ENCODE peak calls at places on chromosomes 6 and 20, in eight cellular contexts. X is A549, G is GM12864, Z is ascending aorta, U is esophagus squamous epithelium, F is astrocyte of the spinal cord, Y is fibroblast of pulmonary artery, D is NB4. A is an unnamed sample.

GRCh38 chr6:11023032-11023431 is 21.1 kb downstream of the ELOVL2 start:
- DNase-seq in Y (peak; percentile 65), U (no peak), X (no peak), F (no peak), D (no peak), G (no peak), Z (no peak), A (no peak)

GRCh38 chr20:49030954-49031619 is 15.0 kb upstream of the CSE1L start:
- DNase-seq in G (no peak), X (no peak), F (no peak), Y (no peak), D (no peak), U (no peak), Z (no peak), A (no peak)

GRCh38 chr6:26157838-26158580 is 70.8 kb downstream of the HFE start:
- DNase-seq in Z (peak; percentile 92), D (peak; percentile 98), G (peak; percentile 98), U (peak; percentile 69), F (peak; percentile 99), Y (peak; percentile 99), X (peak; percentile 96), A (peak; percentile 89)

GRCh38 chr20:50673146-50673830 is 18.1 kb downstream of the RIPOR3 start:
- DNase-seq in F (no peak), U (no peak), D (no peak), G (no peak), Z (no peak), Y (no peak), X (no peak), A (no peak)

GRCh38 chr6:18226451-18226850 is 37.9 kb downstream of the DEK start:
- DNase-seq in Z (no peak), G (no peak), F (peak; percentile 88), X (no peak), Y (peak; percentile 7), U (no peak), D (no peak), A (no peak)

GRCh38 chr20:63215101-63216040 is 560 bp downstream of the YTHDF1 start:
- DNase-seq in G (no peak), D (peak; percentile 67), Y (peak; percentile 61), F (peak; percentile 46), Z (no peak), X (peak; percentile 68), U (no peak), A (no peak)

GRCh38 chr20:41524980-41525613 is 93.1 kb downstream of the CHD6 start:
- DNase-seq in U (no peak), Y (peak; percentile 56), X (no peak), F (peak; percentile 30), D (no peak), Z (peak; percentile 71), G (no peak), A (no peak)

GRCh38 chr6:141158740-141159139 is 974.0 kb upstream of the GJE1 start:
- DNase-seq in Y (no peak), Z (no peak), X (no peak), D (no peak), G (no peak), F (no peak), U (no peak), A (no peak)

GRCh38 chr20:50308513-50309279 is 118.1 kb downstream of the CEBPB start:
- DNase-seq in Z (peak; percentile 98), D (peak; percentile 43), F (peak; percentile 96), U (peak; percentile 67), Y (peak; percentile 99), G (no peak), X (peak; percentile 98), A (no peak)

GRCh38 chr20:10540636-10541493 is 105.8 kb downstream of the SLX4IP start:
- DNase-seq in U (no peak), G (no peak), D (peak; percentile 28), X (peak; percentile 86), Y (peak; percentile 91), Z (no peak), F (peak; percentile 91), A (no peak)

GRCh38 chr20:25860531-25861150 is 164.0 kb upstream of the ZNF337 start:
- DNase-seq in Z (no peak), X (no peak), D (no peak), U (no peak), G (no peak), Y (no peak), F (no peak), A (no peak)

GRCh38 chr6:33815854-33816253 is 12.1 kb upstream of the MLN start:
- DNase-seq in G (no peak), D (peak; percentile 51), Z (no peak), F (no peak), X (no peak), Y (peak; percentile 21), U (no peak), A (no peak)

GRCh38 chr20:40744072-40744471 is 55.0 kb upstream of the MAFB start:
- DNase-seq in G (no peak), X (no peak), U (no peak), Y (no peak), D (no peak), F (no peak), Z (no peak), A (no peak)

GRCh38 chr6:6878921-6879585 is 228.7 kb upstream of the RREB1 start:
- DNase-seq in Y (no peak), G (no peak), X (no peak), U (no peak), F (no peak), D (peak; percentile 62), Z (no peak), A (no peak)

GRCh38 chr6:74720923-74721322 is 484.9 kb downstream of the COL12A1 start:
- DNase-seq in Y (peak; percentile 18), G (no peak), F (no peak), Z (no peak), U (no peak), X (no peak), D (no peak), A (no peak)

GRCh38 chr20:50848846-50849673 is 54.2 kb downstream of the BCAS4 start:
- DNase-seq in Z (no peak), Y (no peak), X (no peak), D (no peak), F (no peak), U (no peak), G (peak; percentile 39), A (no peak)

GRCh38 chr20:32006841-32007786 is 3.1 kb upstream of the CCM2L start:
- DNase-seq in Y (no peak), U (no peak), D (no peak), Z (no peak), G (no peak), F (peak; percentile 18), X (no peak), A (no peak)

GRCh38 chr20:57250607-57251343 is 15.7 kb downstream of the BMP7 start:
- DNase-seq in G (no peak), Z (no peak), X (no peak), Y (no peak), D (peak; percentile 90), U (no peak), F (no peak), A (no peak)

DNA sequence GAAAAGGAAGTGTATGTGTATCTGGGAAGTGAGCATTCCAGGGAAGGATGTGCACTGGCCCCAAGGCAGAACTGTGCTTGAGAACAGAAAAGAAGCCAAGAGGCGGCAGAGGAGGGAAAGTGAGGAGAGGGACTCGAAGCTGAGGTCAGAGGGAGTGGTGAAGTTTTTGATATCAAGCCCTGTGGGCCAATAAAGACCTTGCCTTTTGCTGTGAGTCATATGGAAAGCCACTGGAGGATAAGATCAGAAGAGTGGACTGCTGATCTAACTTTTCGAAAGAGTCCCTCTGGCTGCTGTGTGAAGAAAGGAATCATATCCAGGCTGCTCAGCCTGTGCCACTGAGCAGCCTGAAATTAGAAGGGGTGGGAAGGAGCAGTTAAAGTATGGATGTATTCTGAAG is 99.4 kb downstream of the EYA4 start:
- DNase-seq in G (no peak), U (no peak), X (peak; percentile 71), Z (no peak), F (no peak), D (no peak), Y (peak; percentile 64), A (no peak)
- TF ChIP-seq CTCF in G (no peak), U (no peak), X (no peak), Z (no peak), F (no peak), D (no peak), Y (no peak), A (no peak)

GRCh38 chr6:163162007-163162873 is 252.3 kb upstream of the QKI start:
- DNase-seq in F (no peak), G (no peak), U (no peak), Y (no peak), Z (no peak), X (no peak), D (no peak), A (no peak)

GRCh38 chr6:163165922-163166321 is 248.6 kb upstream of the QKI start:
- DNase-seq in Z (no peak), G (no peak), Y (no peak), U (no peak), D (no peak), F (no peak), X (no peak), A (no peak)

GRCh38 chr6:163162874-163163213 is 251.7 kb upstream of the QKI start:
- DNase-seq in X (no peak), Y (no peak), U (no peak), G (no peak), F (no peak), Z (no peak), D (no peak), A (no peak)

GRCh38 chr6:163164175-163164900 is 250.2 kb upstream of the QKI start:
- DNase-seq in G (no peak), Y (no peak), X (no peak), F (no peak), Z (no peak), D (no peak), U (no peak), A (no peak)

GRCh38 chr6:163165155-163165910 is 249.2 kb upstream of the QKI start:
- DNase-seq in G (no peak), Y (no peak), F (no peak), D (no peak), X (no peak), Z (no peak), U (no peak), A (no peak)
- H3K4me3 ChIP-seq in G (no peak overlapping the region), Y (no peak overlapping the region), F (no peak overlapping the region), D (no peak overlapping the region), X (no peak overlapping the region), Z (no peak overlapping the region), U (no peak overlapping the region), A (no peak overlapping the region)

DNA sequence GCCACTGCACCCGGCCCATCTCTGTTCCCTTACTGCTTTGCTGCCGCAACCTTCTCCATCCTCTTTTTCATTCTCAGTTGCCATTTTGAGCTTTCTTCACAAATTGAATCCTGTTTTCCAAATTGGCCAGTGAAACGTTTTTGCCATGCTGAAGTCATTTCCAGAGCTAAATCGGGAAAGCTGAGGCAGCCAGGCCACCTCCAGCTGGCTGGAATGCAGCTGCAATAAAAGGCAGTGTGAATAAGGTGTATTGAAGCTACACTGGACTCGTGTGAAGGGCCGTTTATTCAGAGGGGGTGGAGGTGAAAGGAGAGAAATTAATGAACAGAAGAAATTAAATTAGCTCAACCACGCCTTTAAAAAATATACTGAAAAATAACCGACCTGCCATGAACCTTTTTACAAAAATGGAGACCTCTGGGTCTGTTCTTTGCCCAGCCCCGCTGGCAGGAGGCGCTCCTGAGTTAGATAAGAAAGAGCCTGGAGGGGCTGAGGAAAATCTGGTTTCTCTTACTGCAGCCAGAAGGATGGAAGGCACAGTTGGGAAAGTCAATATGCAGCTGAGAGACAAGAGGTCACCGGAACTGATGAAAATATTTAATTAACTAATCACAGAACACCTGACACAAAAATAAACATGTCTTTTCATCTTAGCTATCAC is 283.9 kb downstream of the FOXC1 start:
- DNase-seq in G (no peak), D (no peak), F (no peak), Z (peak; percentile 79), X (no peak), Y (no peak), U (no peak), A (no peak)
- TF ChIP-seq CTCF in G (no peak), D (peak; percentile 13), F (peak; percentile 28), Z (peak; percentile 17), X (peak; percentile 6), Y (no peak), U (no peak), A (peak; percentile 15)

GRCh38 chr6:157412780-157413179 is 31.8 kb downstream of the ZDHHC14 start:
- DNase-seq in U (no peak), X (no peak), Y (no peak), D (no peak), Z (no peak), F (no peak), G (no peak), A (no peak)
- H3K4me3 ChIP-seq in U (no peak overlapping the region), X (no peak overlapping the region), Y (no peak overlapping the region), D (no peak overlapping the region), Z (peak overlapping the region; percentile 25), F (no peak overlapping the region), G (no peak overlapping the region), A (no peak overlapping the region)

A was measured in GM06990.